ENCODE peak calls at places on chromosomes 16 and 17, in seven cellular contexts. G is HFFc6; V is left lung; Z is erythroblast; M is sciatic nerve; Q is lower leg skin; S is activated naive CD8-positive, alpha-beta T cell treated with anti-CD3 and anti-CD28 coated beads, Interleukin-2, amount 50 U/mL, for 24 hours. X is an unnamed sample.

GRCh38 chr17:1275962-1276736 is 3.3 kb upstream of the TRARG1 start:
- DNase-seq in G (no peak), V (peak), Z (peak), M (peak), Q (peak), S (peak), X (no peak)

GRCh38 chr17:81388612-81389367 is 6.5 kb upstream of the BAHCC1 start:
- DNase-seq in G (no peak), V (no peak), Z (no peak), M (no peak), Q (no peak), S (no peak), X (no peak)

GRCh38 chr17:79668344-79669250 is 57.7 kb upstream of the RBFOX3 start:
- DNase-seq in G (no peak), V (peak), Z (no peak), M (no peak), Q (no peak), S (no peak), X (no peak)

GRCh38 chr16:61681124-61681523 is 355.1 kb downstream of the CDH8 start:
- DNase-seq in G (no peak), V (no peak), Z (no peak), M (no peak), Q (no peak), S (no peak), X (no peak)

GRCh38 chr17:63843387-63844292 is 1.2 kb upstream of the SMARCD2 start:
- DNase-seq in G (no peak), V (peak), Z (peak), M (no peak), Q (no peak), S (peak), X (no peak)

GRCh38 chr17:38735161-38735997 is 5.2 kb downstream of the CISD3 start:
- DNase-seq in G (no peak), V (peak), Z (peak), M (peak), Q (no peak), S (peak), X (peak)

GRCh38 chr16:740459-740763 is 386 bp downstream of the CIAO3 start:
- DNase-seq in G (no peak), V (no peak), Z (peak), M (no peak), Q (no peak), S (no peak), X (no peak)

GRCh38 chr17:7111784-7112526 is 2.7 kb downstream of the ASGR2 start:
- DNase-seq in G (no peak), V (no peak), Z (peak), M (no peak), Q (no peak), S (no peak), X (no peak)

GRCh38 chr17:17416400-17417360 is 60.1 kb upstream of the MED9 start:
- DNase-seq in G (peak), V (peak), Z (peak), M (no peak), Q (no peak), S (peak), X (no peak)

X was measured in NCI-H1105 treated with DMSO at 0.1 percent for 48 hours.